ENCODE peak calls at places on chromosome 21, in six cellular contexts. Y is upper lobe of right lung; B is naive thymus-derived CD4-positive, alpha-beta T cell; K is left lung; H is fibroblast of lung; R is neural progenitor cell. O is an unnamed sample.

GRCh38 chr21:22791986-22792560 is 1793.9 kb downstream of the NCAM2 start:
- DNase-seq in Y (no peak), B (peak; percentile 39), K (no peak), H (peak; percentile 24), R (peak; percentile 72), O (no peak)

GRCh38 chr21:25350056-25350455 is 257.2 kb downstream of the MRPL39 start:
- DNase-seq in Y (no peak), B (no peak), K (no peak), H (peak; percentile 32), R (peak; percentile 43), O (no peak)

GRCh38 chr21:44059710-44060109 is 47.5 kb upstream of the PWP2 start:
- DNase-seq in Y (no peak), B (no peak), K (no peak), H (no peak), R (no peak), O (no peak)

GRCh38 chr21:15333943-15334342 is 269.1 kb upstream of the NRIP1 start:
- DNase-seq in Y (no peak), B (no peak), K (no peak), H (no peak), R (no peak), O (no peak)

GRCh38 chr21:30072496-30072895 is 94.1 kb downstream of the CLDN17 start:
- DNase-seq in Y (no peak), B (no peak), K (no peak), H (peak; percentile 0), R (peak; percentile 64), O (no peak)

GRCh38 chr21:40759061-40759460 is 87.9 kb downstream of the DSCAM start:
- DNase-seq in Y (no peak), B (no peak), K (no peak), H (no peak), R (no peak), O (no peak)

GRCh38 chr21:29334717-29335428 is 36.2 kb downstream of the BACH1 start:
- DNase-seq in Y (no peak), B (no peak), K (no peak), H (peak; percentile 94), R (no peak), O (no peak)

GRCh38 chr21:15365751-15366392 is 301.1 kb upstream of the NRIP1 start:
- DNase-seq in Y (no peak), B (no peak), K (no peak), H (no peak), R (no peak), O (no peak)

GRCh38 chr21:25552856-25553255 is 54.4 kb downstream of the MRPL39 start:
- DNase-seq in Y (no peak), B (no peak), K (no peak), H (no peak), R (no peak), O (no peak)

GRCh38 chr21:17371470-17371869 is 141.4 kb upstream of the CXADR start:
- DNase-seq in Y (no peak), B (no peak), K (no peak), H (peak; percentile 85), R (no peak), O (no peak)

GRCh38 chr21:15688016-15688415 is 41.8 kb upstream of the USP25 start:
- DNase-seq in Y (no peak), B (no peak), K (no peak), H (peak; percentile 54), R (no peak), O (no peak)

GRCh38 chr21:15754640-15755039 is 24.9 kb downstream of the USP25 start:
- DNase-seq in Y (no peak), B (no peak), K (no peak), H (peak; percentile 83), R (no peak), O (no peak)

GRCh38 chr21:42236014-42236413 is 17.1 kb downstream of the ABCG1 start:
- DNase-seq in Y (no peak), B (no peak), K (no peak), H (no peak), R (no peak), O (no peak)

GRCh38 chr21:42236693-42237092 is 17.8 kb downstream of the ABCG1 start:
- DNase-seq in Y (no peak), B (peak; percentile 46), K (no peak), H (no peak), R (no peak), O (no peak)

GRCh38 chr21:42234464-42235241 is 15.7 kb downstream of the ABCG1 start:
- DNase-seq in Y (peak; percentile 88), B (peak; percentile 89), K (peak; percentile 95), H (peak; percentile 40), R (peak; percentile 95), O (peak; percentile 80)

GRCh38 chr21:42234026-42234425 is 15.1 kb downstream of the ABCG1 start:
- DNase-seq in Y (no peak), B (no peak), K (no peak), H (no peak), R (peak; percentile 29), O (no peak)

DNA sequence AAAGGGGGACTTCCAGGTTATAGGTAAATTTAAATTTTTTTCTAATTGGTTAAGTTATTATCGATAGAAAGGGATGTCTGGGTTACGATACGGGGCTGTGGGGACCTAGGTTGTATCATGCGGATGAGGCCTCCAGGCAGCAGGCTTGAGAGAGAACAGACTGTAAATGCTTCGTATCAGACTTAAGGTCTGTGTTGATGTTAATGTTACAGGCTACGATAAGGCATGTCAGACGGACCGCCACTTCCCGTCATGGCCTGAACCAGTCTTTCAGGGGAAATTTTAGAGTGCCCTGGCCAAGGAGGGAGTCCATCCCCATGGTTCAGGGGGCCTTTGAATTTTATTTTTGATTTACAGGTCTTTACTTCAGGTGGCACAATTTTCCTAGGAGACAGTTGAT is 16.7 kb downstream of the ABCG1 start:
- DNase-seq in Y (no peak), B (peak; percentile 29), K (no peak), H (no peak), R (no peak), O (no peak)
- H3K4me1 ChIP-seq in Y (peaks cover 74% of the 10 kb centered on the region), B (peaks cover 85% of the 10 kb centered on the region), K (peaks cover 44% of the 10 kb centered on the region), H (peaks cover 12% of the 10 kb centered on the region), R (peaks cover 61% of the 10 kb centered on the region), O (peaks cover 82% of the 10 kb centered on the region)

DNA sequence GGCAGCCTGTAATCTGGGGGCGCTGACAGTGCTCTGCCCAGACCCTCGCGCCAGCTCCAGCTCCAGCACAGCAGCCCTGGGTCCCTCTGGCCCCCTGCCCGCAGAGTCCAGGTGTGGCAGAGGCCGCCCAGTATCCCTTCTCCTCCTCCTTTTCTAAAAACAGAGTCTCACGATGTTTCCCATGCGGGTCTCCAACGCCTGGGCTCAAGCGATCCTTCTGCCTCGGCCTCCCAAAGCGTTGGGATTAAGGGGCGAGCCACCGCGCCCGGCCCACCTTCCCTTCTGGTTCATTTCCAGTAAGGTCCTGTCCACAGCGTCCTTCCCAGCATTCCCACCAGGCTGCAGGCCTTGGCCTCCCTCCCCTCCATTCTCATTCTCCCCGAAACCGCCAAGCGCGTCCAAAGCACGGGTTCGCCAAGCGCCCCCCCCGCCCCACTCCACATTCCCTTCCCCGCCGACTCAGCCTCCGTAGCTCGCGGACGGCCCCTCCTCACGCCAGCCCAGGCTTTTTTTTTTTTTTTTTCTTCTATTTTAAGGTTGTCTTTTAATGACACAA is 2.0 kb upstream of the PCBP3 start:
- DNase-seq in Y (no peak), B (no peak), K (no peak), H (no peak), R (peak; percentile 48), O (no peak)
- H3K4me1 ChIP-seq in Y (peaks cover 5% of the 10 kb centered on the region), B (peaks cover 6% of the 10 kb centered on the region), K (no peaks in the 10 kb centered on the region), H (no peaks in the 10 kb centered on the region), R (peaks cover 3% of the 10 kb centered on the region), O (peaks cover 6% of the 10 kb centered on the region)

GRCh38 chr21:38496224-38496623 is 2.1 kb downstream of the ERG start:
- DNase-seq in Y (no peak), B (no peak), K (no peak), H (no peak), R (no peak), O (no peak)

GRCh38 chr21:38493549-38494253 is 4.6 kb downstream of the ERG start:
- DNase-seq in Y (no peak), B (no peak), K (peak; percentile 65), H (no peak), R (no peak), O (no peak)

GRCh38 chr21:38495242-38495641 is 3.0 kb downstream of the ERG start:
- DNase-seq in Y (no peak), B (no peak), K (no peak), H (no peak), R (no peak), O (no peak)

GRCh38 chr21:38494254-38494648 is 4.0 kb downstream of the ERG start:
- DNase-seq in Y (no peak), B (no peak), K (no peak), H (peak; percentile 38), R (no peak), O (no peak)

GRCh38 chr21:38494688-38495087 is 3.6 kb downstream of the ERG start:
- DNase-seq in Y (no peak), B (no peak), K (no peak), H (peak; percentile 58), R (no peak), O (no peak)
- H3K4me1 ChIP-seq in Y (no peaks in the 10 kb centered on the region), B (no peaks in the 10 kb centered on the region), K (no peaks in the 10 kb centered on the region), H (no peaks in the 10 kb centered on the region), R (peaks cover 3% of the 10 kb centered on the region), O (no peaks in the 10 kb centered on the region)

GRCh38 chr21:33700491-33700890 is 58.2 kb downstream of the ITSN1 start:
- DNase-seq in Y (no peak), B (no peak), K (no peak), H (no peak), R (no peak), O (no peak)
- H3K4me1 ChIP-seq in Y (peaks cover 15% of the 10 kb centered on the region), B (peaks cover 9% of the 10 kb centered on the region), K (no peaks in the 10 kb centered on the region), H (no peaks in the 10 kb centered on the region), R (peaks cover 29% of the 10 kb centered on the region), O (no peaks in the 10 kb centered on the region)

GRCh38 chr21:35987475-35987874 is 72.9 kb downstream of the SETD4 start:
- DNase-seq in Y (no peak), B (no peak), K (no peak), H (no peak), R (no peak), O (no peak)

GRCh38 chr21:35990609-35991008 is 69.7 kb downstream of the SETD4 start:
- DNase-seq in Y (no peak), B (no peak), K (no peak), H (no peak), R (no peak), O (no peak)

GRCh38 chr21:35991131-35991530 is 69.2 kb downstream of the SETD4 start:
- DNase-seq in Y (no peak), B (no peak), K (no peak), H (no peak), R (no peak), O (no peak)

GRCh38 chr21:35988396-35989140 is 71.8 kb downstream of the SETD4 start:
- DNase-seq in Y (no peak), B (no peak), K (no peak), H (no peak), R (no peak), O (no peak)

DNA sequence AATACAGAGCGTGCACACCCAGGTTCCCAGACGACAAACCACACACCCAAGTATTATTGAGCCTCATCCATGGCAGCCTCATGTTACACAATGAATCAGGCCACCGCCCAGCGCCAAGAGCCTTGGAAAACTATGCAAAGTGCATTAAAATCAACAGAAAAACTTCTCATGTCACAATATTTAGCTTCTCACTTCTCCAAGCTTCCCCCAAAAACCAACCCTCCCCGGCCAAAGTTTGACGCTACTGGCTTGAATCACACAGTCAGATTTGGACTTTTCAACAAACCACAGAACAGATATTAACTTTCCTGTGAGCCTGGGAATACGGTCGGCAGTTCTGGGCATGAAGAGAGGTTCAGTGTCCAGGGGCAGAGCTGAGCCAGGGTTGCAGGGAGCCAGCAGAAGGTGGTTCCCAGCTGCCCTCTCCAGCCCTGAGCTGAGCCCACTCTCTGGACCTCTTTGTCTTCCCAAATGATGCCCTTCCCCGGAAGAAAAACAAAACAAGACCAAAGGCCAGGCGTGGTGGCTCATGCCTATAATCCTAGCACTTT is 71.1 kb downstream of the SETD4 start:
- DNase-seq in Y (no peak), B (no peak), K (no peak), H (peak; percentile 7), R (no peak), O (no peak)
- H3K4me1 ChIP-seq in Y (peaks cover 13% of the 10 kb centered on the region), B (no peaks in the 10 kb centered on the region), K (peaks cover 13% of the 10 kb centered on the region), H (no peaks in the 10 kb centered on the region), R (no peaks in the 10 kb centered on the region), O (no peaks in the 10 kb centered on the region)

GRCh38 chr21:42734323-42734971 is 81.0 kb downstream of the PDE9A start:
- DNase-seq in Y (no peak), B (no peak), K (no peak), H (no peak), R (no peak), O (no peak)
- H3K4me1 ChIP-seq in Y (peaks cover 47% of the 10 kb centered on the region), B (peaks cover 13% of the 10 kb centered on the region), K (peaks cover 12% of the 10 kb centered on the region), H (no peaks in the 10 kb centered on the region), R (no peaks in the 10 kb centered on the region), O (peaks cover 17% of the 10 kb centered on the region)